ENCODE peak calls at places on chromosomes 12 and 14, in four cellular contexts. One of them, this sample, is unnamed.

GRCh38 chr12:118034429-118035193 is 18.1 kb downstream of the RFC5 start:
- DNase-seq in K562: no peak
- DNase-seq in H1: no peak
- DNase-seq in HepG2: peak; percentile 56
- DNase-seq in this sample: no peak

GRCh38 chr14:77004711-77005460 is 23.6 kb downstream of the IRF2BPL start:
- DNase-seq in K562: no peak
- DNase-seq in H1: no peak
- DNase-seq in HepG2: no peak
- DNase-seq in this sample: no peak

GRCh38 chr12:6030081-6030480 is 85.0 kb upstream of the ANO2 start:
- DNase-seq in K562: no peak
- DNase-seq in H1: no peak
- DNase-seq in HepG2: no peak
- DNase-seq in this sample: no peak

GRCh38 chr12:25384038-25384953 is 133.6 kb upstream of the KRAS start:
- DNase-seq in K562: no peak
- DNase-seq in H1: no peak
- DNase-seq in HepG2: peak; percentile 3
- DNase-seq in this sample: no peak

GRCh38 chr12:104488383-104488782 is 31.6 kb downstream of the CHST11 start:
- DNase-seq in K562: no peak
- DNase-seq in H1: no peak
- DNase-seq in HepG2: no peak
- DNase-seq in this sample: no peak

GRCh38 chr14:61080591-61081010 is 99.6 kb downstream of the SLC38A6 start:
- DNase-seq in K562: no peak
- DNase-seq in H1: no peak
- DNase-seq in HepG2: no peak
- DNase-seq in this sample: peak; percentile 53

GRCh38 chr12:64450711-64451486 is 1.0 kb upstream of the TBK1 start:
- DNase-seq in K562: peak; percentile 21
- DNase-seq in H1: no peak
- DNase-seq in HepG2: peak; percentile 27
- DNase-seq in this sample: no peak

GRCh38 chr14:68544150-68544892 is 248.5 kb downstream of the ZFP36L1 start:
- DNase-seq in K562: no peak
- DNase-seq in H1: no peak
- DNase-seq in HepG2: no peak
- DNase-seq in this sample: no peak

GRCh38 chr14:101558739-101559240 is 2.5 kb upstream of the DIO3 start:
- DNase-seq in K562: no peak
- DNase-seq in H1: no peak
- DNase-seq in HepG2: no peak
- DNase-seq in this sample: no peak

GRCh38 chr14:87097021-87097420 is 896.0 kb downstream of the GALC start:
- DNase-seq in K562: no peak
- DNase-seq in H1: no peak
- DNase-seq in HepG2: no peak
- DNase-seq in this sample: no peak
- TF ChIP-seq BRCA1 in K562: no peak
- TF ChIP-seq BRCA1 in H1: no peak
- TF ChIP-seq BRCA1 in HepG2: no peak
- TF ChIP-seq BRCA1 in this sample: no peak

GRCh38 chr14:21300892-21301291 is 21.0 kb downstream of the RPGRIP1 start:
- DNase-seq in K562: no peak
- DNase-seq in H1: peak; percentile 77
- DNase-seq in HepG2: no peak
- DNase-seq in this sample: no peak
- TF ChIP-seq SRF in K562: no peak
- TF ChIP-seq SRF in H1: no peak
- TF ChIP-seq SRF in HepG2: no peak
- TF ChIP-seq SRF in this sample: no peak

GRCh38 chr12:70196732-70197361 is 46.4 kb upstream of the CNOT2 start:
- DNase-seq in K562: no peak
- DNase-seq in H1: no peak
- DNase-seq in HepG2: no peak
- DNase-seq in this sample: no peak

GRCh38 chr12:70197362-70197744 is 45.9 kb upstream of the CNOT2 start:
- DNase-seq in K562: no peak
- DNase-seq in H1: no peak
- DNase-seq in HepG2: no peak
- DNase-seq in this sample: no peak
- TF ChIP-seq BRCA1 in K562: no peak
- TF ChIP-seq BRCA1 in H1: no peak
- TF ChIP-seq BRCA1 in HepG2: no peak
- TF ChIP-seq BRCA1 in this sample: no peak

GRCh38 chr14:93013368-93013719 is 90.4 kb downstream of the CHGA start:
- DNase-seq in K562: no peak
- DNase-seq in H1: no peak
- DNase-seq in HepG2: no peak
- DNase-seq in this sample: no peak

GRCh38 chr14:93010543-93011541 is 87.9 kb downstream of the CHGA start:
- DNase-seq in K562: peak; percentile 63
- DNase-seq in H1: no peak
- DNase-seq in HepG2: peak; percentile 73
- DNase-seq in this sample: no peak

GRCh38 chr14:93014038-93015023 is 91.4 kb downstream of the CHGA start:
- DNase-seq in K562: no peak
- DNase-seq in H1: no peak
- DNase-seq in HepG2: no peak
- DNase-seq in this sample: no peak

GRCh38 chr14:93011650-93012317 is 88.8 kb downstream of the CHGA start:
- DNase-seq in K562: no peak
- DNase-seq in H1: no peak
- DNase-seq in HepG2: no peak
- DNase-seq in this sample: no peak

GRCh38 chr14:93012516-93013367 is 89.8 kb downstream of the CHGA start:
- DNase-seq in K562: no peak
- DNase-seq in H1: no peak
- DNase-seq in HepG2: no peak
- DNase-seq in this sample: no peak
- TF ChIP-seq SRF in K562: no peak
- TF ChIP-seq SRF in H1: no peak
- TF ChIP-seq SRF in HepG2: no peak
- TF ChIP-seq SRF in this sample: no peak

GRCh38 chr12:108131035-108131434 is 1.9 kb downstream of the WSCD2 start:
- DNase-seq in K562: no peak
- DNase-seq in H1: no peak
- DNase-seq in HepG2: no peak
- DNase-seq in this sample: no peak

GRCh38 chr12:108126990-108127468 is 2.1 kb upstream of the WSCD2 start:
- DNase-seq in K562: no peak
- DNase-seq in H1: no peak
- DNase-seq in HepG2: no peak
- DNase-seq in this sample: no peak

GRCh38 chr12:108127654-108128053 is 1.4 kb upstream of the WSCD2 start:
- DNase-seq in K562: no peak
- DNase-seq in H1: no peak
- DNase-seq in HepG2: no peak
- DNase-seq in this sample: no peak

GRCh38 chr12:108128221-108129016 is 669 bp upstream of the WSCD2 start:
- DNase-seq in K562: no peak
- DNase-seq in H1: no peak
- DNase-seq in HepG2: no peak
- DNase-seq in this sample: no peak

GRCh38 chr12:108129017-108129812 is at the start of gene WSCD2:
- DNase-seq in K562: peak; percentile 56
- DNase-seq in H1: peak; percentile 85
- DNase-seq in HepG2: peak; percentile 9
- DNase-seq in this sample: no peak
- TF ChIP-seq BRCA1 in K562: no peak
- TF ChIP-seq BRCA1 in H1: no peak
- TF ChIP-seq BRCA1 in HepG2: no peak
- TF ChIP-seq BRCA1 in this sample: no peak

DNA sequence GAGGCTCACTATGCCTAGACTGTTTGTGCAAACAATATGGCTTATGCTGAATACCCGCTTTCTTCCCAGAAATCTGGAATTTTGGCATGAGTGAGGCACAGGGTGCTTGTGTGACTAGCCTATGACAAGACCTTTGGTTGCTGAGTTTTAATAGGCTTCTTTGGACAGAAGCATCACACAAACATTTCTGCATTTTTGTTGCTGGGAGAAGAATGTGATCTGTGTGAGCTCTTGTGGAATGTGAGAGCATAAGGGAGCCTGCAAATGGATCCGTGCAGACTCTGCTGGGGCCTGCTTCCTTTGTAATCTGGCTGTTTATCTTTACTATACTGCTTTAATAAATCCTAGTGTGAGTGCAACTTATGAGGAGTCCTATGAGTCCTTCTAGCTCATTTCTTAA is 83.0 kb upstream of the ZDHHC17 start:
- DNase-seq in K562: no peak
- DNase-seq in H1: no peak
- DNase-seq in HepG2: no peak
- DNase-seq in this sample: no peak
- TF ChIP-seq SRF in K562: no peak
- TF ChIP-seq SRF in H1: no peak
- TF ChIP-seq SRF in HepG2: no peak
- TF ChIP-seq SRF in this sample: no peak

GRCh38 chr14:102749833-102750775 is 27.1 kb upstream of the TRAF3 start:
- DNase-seq in K562: no peak
- DNase-seq in H1: no peak
- DNase-seq in HepG2: no peak
- DNase-seq in this sample: no peak

GRCh38 chr14:102751088-102751487 is 26.2 kb upstream of the TRAF3 start:
- DNase-seq in K562: no peak
- DNase-seq in H1: no peak
- DNase-seq in HepG2: no peak
- DNase-seq in this sample: no peak

GRCh38 chr14:102746568-102747438 is 30.4 kb upstream of the TRAF3 start:
- DNase-seq in K562: no peak
- DNase-seq in H1: no peak
- DNase-seq in HepG2: no peak
- DNase-seq in this sample: no peak

GRCh38 chr14:102748806-102749205 is 28.4 kb upstream of the TRAF3 start:
- DNase-seq in K562: no peak
- DNase-seq in H1: no peak
- DNase-seq in HepG2: no peak
- DNase-seq in this sample: no peak

DNA sequence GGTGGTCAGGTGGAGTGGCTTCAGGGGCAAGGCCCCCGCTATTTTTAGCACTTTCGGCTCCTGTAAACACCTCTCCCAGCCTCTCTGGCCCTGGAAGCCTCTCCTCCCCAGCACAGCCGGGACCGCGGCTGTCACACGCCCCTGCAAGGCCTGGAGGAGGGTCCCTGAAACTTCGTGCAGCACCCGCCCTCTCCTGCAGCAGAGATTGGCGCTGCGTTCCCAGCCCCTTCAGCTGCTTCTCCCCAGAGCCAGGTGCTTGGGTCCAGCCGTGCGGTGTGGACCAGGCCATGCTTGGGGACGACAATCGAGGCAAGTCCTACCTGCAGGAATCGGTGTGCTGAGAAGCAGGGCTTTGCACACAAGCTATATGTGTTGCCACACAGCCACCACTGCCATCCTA is 27.9 kb upstream of the TRAF3 start:
- DNase-seq in K562: no peak
- DNase-seq in H1: no peak
- DNase-seq in HepG2: no peak
- DNase-seq in this sample: no peak
- TF ChIP-seq BRCA1 in K562: no peak
- TF ChIP-seq BRCA1 in H1: no peak
- TF ChIP-seq BRCA1 in HepG2: no peak
- TF ChIP-seq BRCA1 in this sample: no peak

GRCh38 chr14:44166611-44167010 is 340.5 kb downstream of the FSCB start:
- DNase-seq in K562: no peak
- DNase-seq in H1: no peak
- DNase-seq in HepG2: no peak
- DNase-seq in this sample: no peak

GRCh38 chr14:44168566-44168965 is 338.5 kb downstream of the FSCB start:
- DNase-seq in K562: no peak
- DNase-seq in H1: no peak
- DNase-seq in HepG2: no peak
- DNase-seq in this sample: no peak

GRCh38 chr14:44165286-44165685 is 341.8 kb downstream of the FSCB start:
- DNase-seq in K562: no peak
- DNase-seq in H1: no peak
- DNase-seq in HepG2: no peak
- DNase-seq in this sample: no peak

GRCh38 chr14:44170554-44170953 is 336.5 kb downstream of the FSCB start:
- DNase-seq in K562: no peak
- DNase-seq in H1: no peak
- DNase-seq in HepG2: no peak
- DNase-seq in this sample: no peak

DNA sequence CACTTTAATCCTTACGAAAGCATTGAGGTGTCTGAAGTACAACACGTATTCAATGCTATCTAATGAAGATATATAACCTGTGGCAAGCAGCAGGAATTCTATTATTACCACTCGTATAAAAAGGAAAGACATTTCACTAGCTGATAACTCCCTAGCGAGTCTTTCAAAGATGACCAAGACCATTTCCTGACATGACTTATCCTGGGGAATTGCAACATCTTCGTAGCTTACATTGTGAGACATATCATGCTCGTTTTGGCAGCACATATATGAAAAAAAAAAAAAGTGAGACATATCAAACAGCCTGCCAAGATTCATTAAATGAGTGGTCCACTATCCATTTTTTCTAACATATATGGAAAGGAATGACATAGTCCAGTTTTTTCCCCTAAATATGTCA is 337.0 kb downstream of the FSCB start:
- DNase-seq in K562: no peak
- DNase-seq in H1: no peak
- DNase-seq in HepG2: no peak
- DNase-seq in this sample: no peak
- TF ChIP-seq SRF in K562: no peak
- TF ChIP-seq SRF in H1: no peak
- TF ChIP-seq SRF in HepG2: no peak
- TF ChIP-seq SRF in this sample: no peak

This sample was measured in GM12878.